ENCODE peak calls at places on chromosomes 13 and 19, in six cellular contexts. A is activated B cell treated with CpG ODN at 0.5 μM for 24 hours, Q is tibial artery, N is T-helper 1 cell, H is left cardiac atrium, B is fibroblast of pulmonary artery. T is an unnamed sample.

GRCh38 chr19:56110515-56111448 is 10.3 kb downstream of the ZNF787 start:
- DNase-seq in A (no peak), B (peak; percentile 58), Q (no peak), N (no peak), H (peak; percentile 60), T (no peak)

GRCh38 chr13:44853641-44854040 is 135.6 kb downstream of the NUFIP1 start:
- DNase-seq in Q (no peak), B (no peak), N (no peak), A (no peak), H (no peak), T (no peak)

GRCh38 chr13:113860579-113861432 is 3.1 kb downstream of the GAS6 start:
- DNase-seq in A (no peak), N (no peak), B (peak; percentile 51), H (peak; percentile 42), Q (peak; percentile 70), T (no peak)

GRCh38 chr19:7905859-7906258 is 2.2 kb downstream of the MAP2K7 start:
- DNase-seq in N (no peak), H (no peak), A (no peak), B (no peak), Q (no peak), T (no peak)

GRCh38 chr13:22938576-22938975 is 242.2 kb upstream of the SGCG start:
- DNase-seq in N (no peak), B (no peak), H (no peak), A (no peak), Q (no peak), T (no peak)

GRCh38 chr13:20136781-20137703 is 23.8 kb downstream of the GJA3 start:
- DNase-seq in H (no peak), N (peak; percentile 17), A (no peak), Q (no peak), B (peak; percentile 14), T (peak; percentile 51)

GRCh38 chr19:58154287-58154678 is 3.7 kb upstream of the ZNF329 start:
- DNase-seq in N (no peak), H (peak; percentile 74), A (no peak), B (peak; percentile 57), Q (peak; percentile 67), T (peak; percentile 18)

GRCh38 chr13:50805805-50806204 is 37.7 kb downstream of the DLEU7 start:
- DNase-seq in Q (no peak), A (no peak), N (no peak), B (peak; percentile 35), H (no peak), T (no peak)

GRCh38 chr19:35911790-35912189 is 3.7 kb upstream of the TYROBP start:
- DNase-seq in Q (no peak), H (no peak), B (no peak), N (no peak), A (no peak), T (no peak)

GRCh38 chr13:75723927-75724326 is 87.8 kb downstream of the LMO7 start:
- DNase-seq in Q (no peak), A (no peak), N (no peak), H (no peak), B (no peak), T (no peak)

GRCh38 chr13:42946927-42947326 is 45.1 kb downstream of the EPSTI1 start:
- DNase-seq in A (no peak), H (no peak), B (peak; percentile 87), Q (no peak), N (no peak), T (no peak)

GRCh38 chr13:91693466-91693865 is 295.0 kb downstream of the GPC5 start:
- DNase-seq in Q (no peak), B (no peak), N (no peak), A (no peak), H (no peak), T (no peak)

GRCh38 chr19:823565-824121 is 1.9 kb upstream of the PLPPR3 start:
- DNase-seq in H (no peak), Q (no peak), N (no peak), B (no peak), A (no peak), T (no peak)

GRCh38 chr19:50300051-50300450 is 29.1 kb downstream of the KCNC3 start:
- DNase-seq in A (no peak), H (no peak), N (no peak), Q (no peak), B (no peak), T (no peak)

GRCh38 chr19:39602224-39602623 is at the start of gene LGALS13:
- DNase-seq in Q (no peak), H (no peak), A (no peak), N (no peak), B (no peak), T (no peak)

GRCh38 chr19:48249502-48250014 is 6.2 kb downstream of the CARD8 start:
- DNase-seq in N (peak; percentile 65), H (peak; percentile 67), A (peak; percentile 41), Q (peak; percentile 73), B (peak; percentile 58), T (peak; percentile 76)

GRCh38 chr19:8355631-8356402 is 8.1 kb upstream of the ANGPTL4 start:
- DNase-seq in Q (peak; percentile 83), N (no peak), H (no peak), A (no peak), B (peak; percentile 98), T (no peak)

GRCh38 chr13:26721251-26721939 is 39.2 kb downstream of the GPR12 start:
- DNase-seq in A (no peak), B (no peak), H (peak; percentile 33), Q (no peak), N (no peak), T (peak; percentile 20)

GRCh38 chr13:105153626-105154025 is 1381.8 kb downstream of the EFNB2 start:
- DNase-seq in Q (no peak), H (no peak), A (no peak), B (no peak), N (no peak), T (no peak)

GRCh38 chr13:75645141-75645540 is 9.0 kb downstream of the LMO7 start:
- DNase-seq in Q (no peak), H (no peak), B (no peak), N (no peak), A (no peak), T (no peak)

GRCh38 chr19:47068246-47068645 is 19.8 kb upstream of the TMEM160 start:
- DNase-seq in A (no peak), Q (no peak), N (no peak), B (no peak), H (no peak), T (no peak)

GRCh38 chr19:1243768-1244692 is 2.5 kb downstream of the ATP5F1D start:
- DNase-seq in H (peak; percentile 93), N (peak; percentile 81), B (peak; percentile 86), A (peak; percentile 88), Q (peak; percentile 94), T (peak; percentile 79)

GRCh38 chr13:101730420-101731000 is 278.0 kb downstream of the ITGBL1 start:
- DNase-seq in H (no peak), B (no peak), N (no peak), A (no peak), Q (no peak), T (no peak)

GRCh38 chr13:36094478-36094877 is 36.7 kb downstream of the DCLK1 start:
- DNase-seq in A (no peak), Q (no peak), N (no peak), H (no peak), B (no peak), T (no peak)